ENCODE peak calls at places on chromosomes 6 and 20, in seven cellular contexts. F is upper lobe of left lung, W is GM12878, G is HepG2, X is transverse colon, H is stomach, I is SK-N-SH. R is an unnamed sample.

GRCh38 chr6:6746334-6746969 is 157.9 kb downstream of the LY86 start:
- DNase-seq in F (no peak), W (no peak), G (no peak), X (no peak), H (no peak), I (no peak), R (no peak)

GRCh38 chr20:34515484-34516037 is 661 bp upstream of the DYNLRB1 start:
- DNase-seq in F (peak), W (peak), G (peak), X (peak), H (peak), I (peak), R (peak)

GRCh38 chr20:44961868-44962267 is 1.7 kb upstream of the TOMM34 start:
- DNase-seq in F (no peak), W (no peak), G (peak), X (no peak), H (no peak), I (peak), R (no peak)

GRCh38 chr6:95410168-95410567 is 167.2 kb upstream of the MANEA start:
- DNase-seq in F (no peak), W (no peak), G (no peak), X (no peak), H (no peak), I (no peak), R (no peak)

GRCh38 chr6:146433881-146434741 is 109.5 kb upstream of the RAB32 start:
- DNase-seq in F (no peak), W (no peak), G (no peak), X (no peak), H (no peak), I (peak), R (no peak)

GRCh38 chr6:884570-884969 is 191.6 kb upstream of the EXOC2 start:
- DNase-seq in F (no peak), W (no peak), G (no peak), X (peak), H (no peak), I (no peak), R (no peak)

GRCh38 chr6:20013485-20013884 is 176.3 kb downstream of the ID4 start:
- DNase-seq in F (no peak), W (no peak), G (no peak), X (no peak), H (no peak), I (no peak), R (no peak)

GRCh38 chr6:139881728-139882211 is 507.3 kb upstream of the CITED2 start:
- DNase-seq in F (no peak), W (no peak), G (peak), X (peak), H (no peak), I (peak), R (no peak)

GRCh38 chr6:104940238-104940880 is 16.5 kb upstream of the LIN28B start:
- DNase-seq in F (no peak), W (no peak), G (peak), X (no peak), H (no peak), I (peak), R (no peak)

GRCh38 chr6:20447157-20447556 is 45.5 kb downstream of the E2F3 start:
- DNase-seq in F (no peak), W (no peak), G (no peak), X (no peak), H (no peak), I (no peak), R (no peak)

GRCh38 chr6:150169609-150170008 is 26.8 kb downstream of the PPP1R14C start:
- DNase-seq in F (no peak), W (no peak), G (no peak), X (no peak), H (no peak), I (no peak), R (no peak)

DNA sequence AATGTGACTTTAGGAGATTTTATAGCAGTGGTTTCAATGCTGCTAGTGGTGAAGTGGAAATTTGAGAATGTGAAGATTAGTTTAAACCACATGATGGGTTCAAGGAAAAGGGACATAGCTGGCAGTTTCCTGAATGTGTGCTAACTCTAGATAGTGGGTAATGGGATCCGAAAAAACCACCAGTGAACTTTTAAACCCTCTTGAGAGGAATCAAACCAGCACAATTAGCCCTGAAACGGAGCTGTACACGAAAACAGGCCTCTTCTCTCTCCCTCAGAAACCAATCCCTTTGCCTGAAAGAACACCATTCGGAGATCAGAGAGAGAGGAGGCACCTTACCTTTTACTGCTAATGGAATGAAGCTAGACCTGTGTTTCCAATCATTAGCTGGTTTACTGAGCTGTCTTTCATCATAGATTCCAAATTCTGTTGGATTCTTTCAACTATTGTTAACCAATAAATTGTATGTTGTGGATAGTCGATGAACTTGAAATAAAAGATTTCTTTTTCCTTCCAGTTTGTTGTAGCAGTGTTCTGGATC is 103.9 kb downstream of the AIG1 start:
- DNase-seq in F (no peak), W (no peak), G (no peak), X (no peak), H (no peak), I (no peak), R (no peak)
- TF ChIP-seq POLR2AphosphoS5 in F (no peak), W (no peak), G (no peak), X (no peak), H (no peak), I (no peak), R (no peak)

DNA sequence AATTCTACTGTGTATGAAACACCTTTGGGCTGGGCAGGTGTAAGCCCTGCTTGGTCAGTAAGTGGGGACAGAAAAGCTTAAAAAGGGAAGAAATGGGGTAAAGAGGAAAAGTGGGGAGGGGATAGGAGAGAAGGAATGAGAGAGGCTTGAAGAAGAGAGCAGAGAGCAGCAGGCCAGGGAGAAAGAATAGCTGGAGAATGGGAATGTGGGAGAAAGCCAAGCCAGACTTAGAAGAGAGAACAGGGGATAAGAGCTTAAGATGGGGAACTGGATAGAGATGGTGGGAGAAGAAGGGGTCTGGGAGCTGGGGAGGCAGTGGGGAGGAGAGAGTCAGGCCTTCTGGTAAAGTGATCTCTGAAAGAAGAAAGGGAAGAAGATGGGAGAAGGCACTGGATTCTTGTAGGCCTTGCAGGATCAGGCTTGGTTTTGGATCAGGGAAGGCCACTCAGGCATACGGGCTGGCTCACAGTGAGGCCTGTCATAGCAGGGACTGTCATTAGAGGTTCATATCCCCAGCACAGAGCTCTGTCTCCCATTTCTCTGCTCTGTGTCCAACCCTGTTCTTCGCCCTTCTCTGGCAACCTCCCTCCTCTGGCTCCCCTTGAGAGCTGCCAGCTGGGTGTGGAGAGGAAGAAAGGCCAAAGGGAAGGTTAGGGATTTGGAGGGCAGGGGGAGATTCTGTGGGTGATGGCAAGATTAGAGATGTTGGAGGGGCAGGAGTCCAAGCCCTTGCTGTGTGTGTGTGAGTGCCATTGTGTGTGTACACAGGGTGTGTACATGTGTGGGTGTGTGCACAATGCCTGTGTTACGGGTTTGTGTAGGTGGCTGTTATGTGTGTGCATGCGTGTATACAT is 9.3 kb downstream of the SYNGAP1 start:
- DNase-seq in F (no peak), W (no peak), G (no peak), X (no peak), H (no peak), I (no peak), R (no peak)
- TF ChIP-seq CTCF in F (no peak), W (no peak), G (no peak), X (no peak), H (no peak), I (no peak), R (no peak)

GRCh38 chr20:10217517-10218410 is 866 bp upstream of the SNAP25 start:
- DNase-seq in F (no peak), W (no peak), G (no peak), X (peak), H (no peak), I (peak), R (peak)

GRCh38 chr20:10219993-10220750 is 1.5 kb downstream of the SNAP25 start:
- DNase-seq in F (no peak), W (no peak), G (no peak), X (no peak), H (no peak), I (no peak), R (no peak)

GRCh38 chr20:10221022-10221421 is 2.4 kb downstream of the SNAP25 start:
- DNase-seq in F (no peak), W (no peak), G (no peak), X (no peak), H (no peak), I (no peak), R (no peak)

GRCh38 chr20:10219452-10219791 is 792 bp downstream of the SNAP25 start:
- DNase-seq in F (peak), W (no peak), G (no peak), X (peak), H (peak), I (peak), R (peak)

DNA sequence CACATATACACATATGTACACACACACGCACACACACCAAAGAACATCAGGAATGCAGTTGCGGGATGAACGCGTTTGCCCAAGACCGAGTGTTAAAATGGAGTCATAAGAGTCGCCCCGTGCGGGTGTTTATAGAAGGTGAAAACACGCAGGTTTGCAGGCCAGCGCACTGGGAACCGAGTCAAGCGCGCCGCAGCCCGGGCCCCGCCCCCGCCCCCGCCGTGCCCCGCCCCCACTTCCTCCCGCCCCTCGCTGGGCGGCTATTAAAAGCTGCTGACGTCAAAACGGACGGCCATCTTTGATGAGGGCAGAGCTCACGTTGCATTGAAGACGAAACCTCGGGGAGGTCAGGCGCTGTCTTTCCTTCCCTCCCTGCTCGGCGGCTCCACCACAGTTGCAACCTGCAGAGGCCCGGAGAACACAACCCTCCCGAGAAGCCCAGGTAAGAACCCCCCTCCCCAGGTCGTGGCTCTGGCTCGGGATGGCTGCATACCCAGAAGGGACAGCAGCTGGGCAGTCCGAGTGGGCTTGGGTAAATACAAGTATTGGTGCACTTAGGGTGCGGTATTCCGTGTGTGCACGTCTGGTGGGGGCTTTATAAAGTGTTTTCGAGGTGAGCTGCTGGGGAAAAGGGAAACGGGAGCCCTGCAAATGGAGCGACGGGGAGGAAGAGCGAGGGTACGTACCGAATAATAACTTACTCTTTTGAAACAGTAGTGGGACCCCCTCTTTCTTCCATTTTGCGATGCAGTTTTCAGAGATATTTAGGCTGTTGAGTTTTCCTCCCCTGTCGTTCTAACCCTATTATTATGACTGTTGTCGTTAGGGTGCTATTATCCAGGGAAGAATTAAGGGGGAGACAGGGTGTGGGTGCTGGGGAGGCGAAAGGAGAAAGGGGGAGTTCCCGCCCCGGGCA is at the start of gene SNAP25:
- DNase-seq in F (no peak), W (no peak), G (no peak), X (peak), H (peak), I (peak), R (peak)
- TF ChIP-seq EP300 in F (no peak), W (no peak), G (no peak), X (no peak), H (no peak), I (no peak), R (no peak)

GRCh38 chr6:44214307-44214706 is 2.4 kb upstream of the MYMX start:
- DNase-seq in F (no peak), W (no peak), G (no peak), X (no peak), H (no peak), I (no peak), R (no peak)

GRCh38 chr6:44219815-44220784 is 3.3 kb upstream of the SLC29A1 start:
- DNase-seq in F (no peak), W (no peak), G (no peak), X (no peak), H (no peak), I (no peak), R (no peak)

GRCh38 chr6:44219053-44219814 is 2.5 kb downstream of the MYMX start:
- DNase-seq in F (peak), W (no peak), G (peak), X (peak), H (peak), I (peak), R (peak)

GRCh38 chr6:44217332-44218143 is 812 bp downstream of the MYMX start:
- DNase-seq in F (peak), W (no peak), G (no peak), X (peak), H (peak), I (no peak), R (peak)

GRCh38 chr6:44216677-44217331 is at the start of gene MYMX:
- DNase-seq in F (peak), W (no peak), G (no peak), X (no peak), H (peak), I (no peak), R (peak)
- TF ChIP-seq POLR2AphosphoS5 in F (no peak), W (no peak), G (no peak), X (no peak), H (no peak), I (no peak), R (no peak)